ENCODE peak calls at places on chromosome 12, in eight cellular contexts. B is PC-3, W is mucosa of descending colon, L is astrocyte of the spinal cord, X is lower lobe of right lung, K is heart right ventricle, Y is pancreas, Q is glutamatergic neuron. V is an unnamed sample.

GRCh38 chr12:114444422-114445279 is 38.7 kb upstream of the TBX5 start:
- DNase-seq in B (no peak), W (no peak), L (peak), X (no peak), K (no peak), Y (no peak), Q (no peak), V (peak)

GRCh38 chr12:89162704-89163261 is 189.5 kb downstream of the DUSP6 start:
- DNase-seq in B (peak), W (peak), L (peak), X (peak), K (no peak), Y (no peak), Q (no peak), V (peak)

GRCh38 chr12:76402259-76402658 is 54.0 kb upstream of the BBS10 start:
- DNase-seq in B (no peak), W (no peak), L (no peak), X (no peak), K (no peak), Y (no peak), Q (no peak), V (no peak)

GRCh38 chr12:3458041-3458440 is 33.0 kb upstream of the PRMT8 start:
- DNase-seq in B (peak), W (no peak), L (peak), X (no peak), K (no peak), Y (no peak), Q (no peak), V (no peak)

GRCh38 chr12:119828300-119828699 is 48.8 kb downstream of the CIT start:
- DNase-seq in B (no peak), W (no peak), L (no peak), X (no peak), K (no peak), Y (no peak), Q (no peak), V (no peak)

GRCh38 chr12:94191023-94191422 is 42.6 kb downstream of the PLXNC1 start:
- DNase-seq in B (no peak), W (no peak), L (no peak), X (no peak), K (no peak), Y (no peak), Q (no peak), V (no peak)

GRCh38 chr12:48788852-48789775 is at the start of gene ADCY6:
- DNase-seq in B (peak), W (peak), L (peak), X (peak), K (peak), Y (peak), Q (peak), V (peak)

GRCh38 chr12:47307680-47308399 is 228.1 kb upstream of the AMIGO2 start:
- DNase-seq in B (peak), W (peak), L (peak), X (no peak), K (no peak), Y (no peak), Q (no peak), V (peak)

GRCh38 chr12:123150804-123151678 is at the start of gene PITPNM2:
- DNase-seq in B (peak), W (peak), L (peak), X (peak), K (peak), Y (peak), Q (peak), V (peak)

GRCh38 chr12:128905003-128905544 is 51.8 kb downstream of the GLT1D1 start:
- DNase-seq in B (no peak), W (no peak), L (no peak), X (no peak), K (no peak), Y (no peak), Q (no peak), V (no peak)

GRCh38 chr12:44510510-44510909 is 365.6 kb downstream of the NELL2 start:
- DNase-seq in B (peak), W (no peak), L (no peak), X (no peak), K (no peak), Y (no peak), Q (no peak), V (no peak)

GRCh38 chr12:22103418-22103817 is 57.4 kb downstream of the CMAS start:
- DNase-seq in B (no peak), W (no peak), L (no peak), X (no peak), K (no peak), Y (no peak), Q (no peak), V (no peak)

GRCh38 chr12:100123316-100124095 is 19.2 kb downstream of the BLTP3B start:
- DNase-seq in B (no peak), W (no peak), L (no peak), X (no peak), K (no peak), Y (no peak), Q (no peak), V (no peak)

GRCh38 chr12:126685636-126686035 is 1581.3 kb upstream of the TMEM132C start:
- DNase-seq in B (no peak), W (no peak), L (peak), X (no peak), K (no peak), Y (no peak), Q (no peak), V (no peak)

GRCh38 chr12:114817491-114818440 is 133.8 kb upstream of the TBX3 start:
- DNase-seq in B (no peak), W (no peak), L (no peak), X (no peak), K (no peak), Y (no peak), Q (no peak), V (no peak)

GRCh38 chr12:19963972-19964371 is 404.4 kb upstream of the PDE3A start:
- DNase-seq in B (no peak), W (no peak), L (peak), X (no peak), K (no peak), Y (no peak), Q (no peak), V (no peak)

GRCh38 chr12:98211914-98212695 is 303.3 kb upstream of the TMPO start:
- DNase-seq in B (no peak), W (no peak), L (peak), X (no peak), K (no peak), Y (no peak), Q (no peak), V (no peak)

GRCh38 chr12:25590021-25590721 is 37.1 kb upstream of the LMNTD1 start:
- DNase-seq in B (no peak), W (no peak), L (no peak), X (no peak), K (no peak), Y (no peak), Q (no peak), V (no peak)

GRCh38 chr12:884746-885414 is 64.6 kb downstream of the RAD52 start:
- DNase-seq in B (no peak), W (no peak), L (no peak), X (no peak), K (no peak), Y (no peak), Q (no peak), V (no peak)

GRCh38 chr12:25797335-25797863 is 161.1 kb upstream of the RASSF8 start:
- DNase-seq in B (peak), W (no peak), L (no peak), X (no peak), K (no peak), Y (no peak), Q (no peak), V (no peak)

GRCh38 chr12:39037115-39037514 is 131.7 kb upstream of the CPNE8 start:
- DNase-seq in B (no peak), W (no peak), L (no peak), X (no peak), K (no peak), Y (no peak), Q (no peak), V (no peak)

GRCh38 chr12:125533434-125534029 is 468.3 kb downstream of the AACS start:
- DNase-seq in B (peak), W (peak), L (peak), X (no peak), K (peak), Y (peak), Q (peak), V (no peak)

GRCh38 chr12:95547522-95548055 is 3.7 kb downstream of the USP44 start:
- DNase-seq in B (no peak), W (no peak), L (peak), X (no peak), K (no peak), Y (no peak), Q (no peak), V (peak)

GRCh38 chr12:62977419-62977818 is 42.5 kb upstream of the PPM1H start:
- DNase-seq in B (peak), W (peak), L (peak), X (no peak), K (no peak), Y (no peak), Q (no peak), V (peak)

GRCh38 chr12:90321369-90321768 is 612.7 kb upstream of the ATP2B1 start:
- DNase-seq in B (no peak), W (no peak), L (no peak), X (no peak), K (no peak), Y (no peak), Q (no peak), V (no peak)

GRCh38 chr12:4725057-4725456 is 4.9 kb downstream of the GALNT8 start:
- DNase-seq in B (no peak), W (no peak), L (no peak), X (no peak), K (no peak), Y (no peak), Q (no peak), V (no peak)

GRCh38 chr12:45939759-45940158 is 50.6 kb downstream of the SCAF11 start:
- DNase-seq in B (peak), W (no peak), L (no peak), X (no peak), K (no peak), Y (no peak), Q (no peak), V (no peak)

GRCh38 chr12:60230103-60230502 is 634.3 kb downstream of the SLC16A7 start:
- DNase-seq in B (peak), W (no peak), L (no peak), X (no peak), K (no peak), Y (no peak), Q (no peak), V (peak)

GRCh38 chr12:57744194-57744776 is 554 bp upstream of the TSPAN31 start:
- DNase-seq in B (no peak), W (peak), L (no peak), X (peak), K (peak), Y (peak), Q (peak), V (peak)

GRCh38 chr12:86914716-86915115 is 658.5 kb upstream of the MGAT4C start:
- DNase-seq in B (peak), W (no peak), L (peak), X (no peak), K (no peak), Y (no peak), Q (no peak), V (peak)

GRCh38 chr12:109582636-109583035 is 9.0 kb downstream of the MVK start:
- DNase-seq in B (peak), W (no peak), L (no peak), X (peak), K (peak), Y (no peak), Q (no peak), V (no peak)

GRCh38 chr12:4287325-4288290 is 14.0 kb downstream of the CCND2 start:
- DNase-seq in B (peak), W (no peak), L (no peak), X (no peak), K (no peak), Y (no peak), Q (no peak), V (peak)

GRCh38 chr12:15004401-15004800 is 31.6 kb downstream of the PDE6H start:
- DNase-seq in B (no peak), W (no peak), L (no peak), X (no peak), K (no peak), Y (no peak), Q (no peak), V (no peak)

GRCh38 chr12:107092669-107093546 is 441 bp downstream of the CRY1 start:
- DNase-seq in B (peak), W (peak), L (no peak), X (peak), K (no peak), Y (peak), Q (peak), V (peak)

GRCh38 chr12:571795-572531 is 91.3 kb downstream of the NINJ2 start:
- DNase-seq in B (peak), W (no peak), L (no peak), X (peak), K (peak), Y (no peak), Q (no peak), V (peak)

GRCh38 chr12:116113398-116114130 is 163.9 kb downstream of the MED13L start:
- DNase-seq in B (no peak), W (no peak), L (no peak), X (no peak), K (no peak), Y (no peak), Q (no peak), V (no peak)

GRCh38 chr12:3604750-3605638 is 114.0 kb downstream of the PRMT8 start:
- DNase-seq in B (peak), W (peak), L (peak), X (no peak), K (peak), Y (peak), Q (no peak), V (peak)

GRCh38 chr12:62640910-62641448 is 174.4 kb downstream of the MON2 start:
- DNase-seq in B (peak), W (no peak), L (peak), X (no peak), K (no peak), Y (no peak), Q (no peak), V (peak)

GRCh38 chr12:65885312-65885711 is 61.0 kb downstream of the HMGA2 start:
- DNase-seq in B (no peak), W (no peak), L (no peak), X (no peak), K (no peak), Y (no peak), Q (no peak), V (peak)

GRCh38 chr12:65882504-65882903 is 58.2 kb downstream of the HMGA2 start:
- DNase-seq in B (peak), W (no peak), L (no peak), X (no peak), K (no peak), Y (no peak), Q (no peak), V (no peak)

GRCh38 chr12:65879878-65880277 is 55.6 kb downstream of the HMGA2 start:
- DNase-seq in B (peak), W (no peak), L (peak), X (no peak), K (no peak), Y (no peak), Q (no peak), V (peak)

GRCh38 chr12:65881348-65881961 is 57.2 kb downstream of the HMGA2 start:
- DNase-seq in B (no peak), W (no peak), L (peak), X (no peak), K (peak), Y (peak), Q (no peak), V (peak)

GRCh38 chr12:65881965-65882413 is 57.7 kb downstream of the HMGA2 start:
- DNase-seq in B (no peak), W (no peak), L (peak), X (peak), K (peak), Y (peak), Q (no peak), V (peak)
- TF ChIP-seq CTCF in B (no peak), W (no peak), L (peak), X (peak), K (peak), Y (no peak), Q (no peak), V (peak)

GRCh38 chr12:124273630-124274029 is 21.3 kb upstream of the RFLNA start:
- DNase-seq in B (peak), W (no peak), L (peak), X (no peak), K (no peak), Y (no peak), Q (no peak), V (peak)
- TF ChIP-seq CTCF in B (peak), W (no peak), L (peak), X (peak), K (peak), Y (no peak), Q (peak), V (peak)

GRCh38 chr12:55658212-55658611 is 21.5 kb downstream of the OR10P1 start:
- DNase-seq in B (no peak), W (no peak), L (no peak), X (no peak), K (no peak), Y (no peak), Q (no peak), V (no peak)

GRCh38 chr12:55658635-55659391 is 22.1 kb downstream of the OR10P1 start:
- DNase-seq in B (no peak), W (no peak), L (no peak), X (no peak), K (no peak), Y (no peak), Q (no peak), V (peak)

GRCh38 chr12:55663391-55663790 is 26.7 kb downstream of the OR10P1 start:
- DNase-seq in B (no peak), W (no peak), L (no peak), X (no peak), K (no peak), Y (no peak), Q (no peak), V (no peak)

GRCh38 chr12:55657282-55657681 is 20.6 kb downstream of the OR10P1 start:
- DNase-seq in B (no peak), W (no peak), L (no peak), X (no peak), K (no peak), Y (no peak), Q (no peak), V (no peak)

GRCh38 chr12:55659486-55660385 is 23.0 kb downstream of the OR10P1 start:
- DNase-seq in B (peak), W (no peak), L (no peak), X (no peak), K (no peak), Y (no peak), Q (no peak), V (no peak)
- TF ChIP-seq CTCF in B (peak), W (no peak), L (peak), X (peak), K (peak), Y (no peak), Q (no peak), V (peak)

DNA sequence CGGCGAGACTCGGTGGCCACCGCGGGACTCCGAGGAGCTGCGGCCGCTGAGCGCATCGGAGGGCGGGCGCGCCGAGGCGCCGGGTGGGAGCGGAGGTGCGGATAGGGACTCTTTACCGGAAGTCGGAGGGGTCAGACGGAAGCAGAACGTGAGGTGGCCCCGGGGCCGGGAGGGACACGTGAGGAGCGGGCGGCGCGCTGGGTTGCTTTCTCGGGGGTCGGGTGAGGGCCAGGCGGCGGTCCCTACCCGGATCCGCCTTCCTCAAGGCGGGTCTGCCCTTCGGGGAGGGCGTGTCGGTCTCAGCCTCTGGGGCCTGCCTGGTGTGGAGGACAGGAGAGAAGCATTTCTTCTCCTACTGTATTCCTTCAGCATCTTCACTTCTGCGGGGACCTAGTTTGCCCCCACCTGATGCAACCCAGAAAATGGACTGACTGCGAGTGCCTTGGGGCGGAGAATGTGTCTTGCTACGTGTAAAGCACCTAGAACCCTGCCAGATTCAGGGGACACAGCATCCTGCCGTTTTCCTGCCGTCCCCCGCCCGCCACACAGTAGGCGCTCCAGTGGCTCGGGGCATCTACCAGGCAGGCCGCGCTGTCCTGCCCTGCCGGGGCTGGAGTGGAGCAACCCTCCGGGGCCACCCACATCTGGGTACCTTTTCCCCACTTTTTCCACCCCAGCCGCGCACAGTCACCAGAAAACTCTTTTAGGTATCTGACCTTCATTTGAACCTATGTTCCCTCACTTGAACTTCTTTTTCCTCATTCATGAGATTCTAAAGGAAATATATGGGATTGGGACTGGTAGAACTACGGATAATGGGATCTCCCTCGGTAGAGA is 562 bp upstream of the ATXN2 start:
- DNase-seq in B (peak), W (peak), L (peak), X (peak), K (peak), Y (peak), Q (peak), V (peak)
- TF ChIP-seq CTCF in B (no peak), W (no peak), L (no peak), X (no peak), K (no peak), Y (no peak), Q (no peak), V (no peak)

DNA sequence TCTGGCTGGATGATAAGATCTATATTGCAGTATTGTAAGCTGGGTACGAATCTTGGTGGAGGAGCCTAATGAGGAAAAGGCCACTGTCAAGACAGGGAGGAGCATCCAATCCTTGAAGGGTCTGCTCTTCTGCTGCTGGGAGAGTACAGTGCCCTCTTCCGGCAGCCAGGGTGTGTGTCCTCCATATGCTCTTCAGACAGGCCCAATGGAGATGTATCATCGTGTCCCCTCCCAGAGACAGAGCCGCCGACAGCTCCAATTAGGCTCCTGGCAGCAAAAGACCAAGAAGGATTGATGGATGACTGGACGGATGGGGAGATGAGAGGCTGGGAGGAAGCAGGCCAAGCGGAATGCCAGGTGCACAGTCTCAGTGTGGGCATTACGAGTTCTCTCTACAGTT is 51.6 kb upstream of the PIWIL1 start:
- DNase-seq in B (no peak), W (no peak), L (no peak), X (no peak), K (no peak), Y (no peak), Q (no peak), V (no peak)
- TF ChIP-seq CTCF in B (no peak), W (no peak), L (no peak), X (no peak), K (no peak), Y (no peak), Q (no peak), V (no peak)

V was measured in foreskin fibroblast.